ENCODE peak calls at places on chromosomes 3 and 15, in six cellular contexts. X is fibroblast of pulmonary artery, R is SK-MEL-5, T is NCI-H446 treated with DMSO at 0.1 percent for 48 hours, O is AG09319, Z is neural crest cell. E is an unnamed sample.

GRCh38 chr3:58298189-58298588 is 7.9 kb upstream of the RPP14 start:
- DNase-seq in X (no peak), Z (no peak), R (no peak), T (no peak), O (no peak), E (no peak)

GRCh38 chr15:41934843-41935242 is 37.5 kb downstream of the EHD4 start:
- DNase-seq in O (no peak), T (no peak), R (no peak), Z (no peak), X (no peak), E (no peak)

GRCh38 chr15:80967451-80967850 is 22.2 kb downstream of the MESD start:
- DNase-seq in T (peak; percentile 56), O (no peak), Z (no peak), X (peak; percentile 79), R (no peak), E (no peak)

GRCh38 chr3:45688194-45688881 is 858 bp upstream of the SACM1L start:
- DNase-seq in O (no peak), T (peak; percentile 55), X (no peak), Z (peak; percentile 44), R (peak; percentile 54), E (peak; percentile 14)

GRCh38 chr15:66359740-66360139 is 3.3 kb upstream of the TIPIN start:
- DNase-seq in Z (no peak), R (no peak), X (no peak), O (no peak), T (no peak), E (no peak)

GRCh38 chr15:39304931-39305728 is 275.7 kb upstream of the THBS1 start:
- DNase-seq in X (no peak), R (peak; percentile 57), T (no peak), O (no peak), Z (no peak), E (no peak)

GRCh38 chr15:31345606-31346366 is 19.2 kb downstream of the KLF13 start:
- DNase-seq in R (no peak), T (no peak), X (no peak), Z (no peak), O (no peak), E (no peak)

GRCh38 chr3:64207289-64208086 is 17.8 kb downstream of the PRICKLE2 start:
- DNase-seq in Z (no peak), O (peak; percentile 50), T (no peak), R (no peak), X (peak; percentile 91), E (no peak)

GRCh38 chr3:4062621-4063020 is 240.5 kb upstream of the SETMAR start:
- DNase-seq in Z (no peak), R (no peak), T (no peak), X (no peak), O (no peak), E (no peak)

GRCh38 chr3:39637807-39638206 is 170.3 kb downstream of the MOBP start:
- DNase-seq in Z (no peak), O (no peak), T (no peak), X (peak; percentile 45), R (peak; percentile 34), E (no peak)

GRCh38 chr3:149352556-149352955 is 19.1 kb upstream of the TM4SF18 start:
- DNase-seq in O (no peak), T (peak; percentile 50), Z (peak; percentile 24), X (peak; percentile 77), R (peak; percentile 92), E (no peak)

GRCh38 chr3:86785381-86785780 is 205.6 kb downstream of the VGLL3 start:
- DNase-seq in T (no peak), R (peak; percentile 53), O (no peak), Z (no peak), X (peak; percentile 64), E (no peak)

GRCh38 chr15:100783296-100783695 is 96.3 kb upstream of the ALDH1A3 start:
- DNase-seq in T (no peak), X (no peak), Z (no peak), O (no peak), R (no peak), E (no peak)

GRCh38 chr3:120554727-120555660 is 41.1 kb upstream of the NDUFB4 start:
- DNase-seq in X (no peak), O (no peak), T (peak; percentile 51), R (no peak), Z (no peak), E (no peak)

GRCh38 chr3:171781711-171782127 is 28.6 kb downstream of the PLD1 start:
- DNase-seq in O (no peak), Z (no peak), T (no peak), X (no peak), R (peak; percentile 98), E (no peak)

GRCh38 chr3:37030573-37030972 is 37.3 kb downstream of the MLH1 start:
- DNase-seq in R (no peak), X (no peak), T (no peak), O (no peak), Z (no peak), E (no peak)

GRCh38 chr3:18987070-18987469 is 161.2 kb upstream of the KCNH8 start:
- DNase-seq in X (no peak), R (no peak), T (no peak), O (no peak), Z (no peak), E (no peak)

GRCh38 chr3:46947981-46948791 is 28.4 kb downstream of the CCDC12 start:
- DNase-seq in X (peak; percentile 75), R (no peak), T (no peak), Z (no peak), O (no peak), E (no peak)

GRCh38 chr15:57018151-57018550 is 99.7 kb downstream of the TCF12 start:
- DNase-seq in Z (no peak), R (no peak), T (no peak), O (no peak), X (no peak), E (no peak)

GRCh38 chr3:13884851-13885703 is 5.2 kb upstream of the WNT7A start:
- DNase-seq in R (peak; percentile 55), X (peak; percentile 7), O (no peak), Z (no peak), T (no peak), E (no peak)

GRCh38 chr15:45128971-45129639 is 574 bp downstream of the DUOXA1 start:
- DNase-seq in X (no peak), O (no peak), R (no peak), T (no peak), Z (no peak), E (no peak)

GRCh38 chr3:105334138-105334882 is 32.4 kb upstream of the ALCAM start:
- DNase-seq in T (no peak), R (no peak), Z (no peak), O (no peak), X (no peak), E (no peak)

GRCh38 chr3:149514471-149514870 is 40.0 kb downstream of the TM4SF4 start:
- DNase-seq in R (no peak), X (no peak), Z (no peak), O (no peak), T (no peak), E (no peak)

GRCh38 chr15:67914537-67915373 is 74.9 kb upstream of the RNU6-1 start:
- DNase-seq in O (no peak), Z (peak; percentile 40), X (peak; percentile 47), R (no peak), T (peak; percentile 59), E (no peak)

GRCh38 chr15:59918994-59919951 is 84.8 kb upstream of the FOXB1 start:
- DNase-seq in R (no peak), X (peak; percentile 64), Z (no peak), O (no peak), T (no peak), E (no peak)

GRCh38 chr15:67792250-67792942 is 32.9 kb upstream of the SKOR1 start:
- DNase-seq in T (peak; percentile 41), X (no peak), R (no peak), Z (no peak), O (no peak), E (no peak)

GRCh38 chr3:128228366-128228910 is 75.2 kb downstream of the EEFSEC start:
- DNase-seq in O (no peak), R (no peak), X (no peak), Z (no peak), T (no peak), E (no peak)

GRCh38 chr3:72100062-72100511 is 315.1 kb upstream of the PROK2 start:
- DNase-seq in Z (no peak), O (no peak), R (no peak), X (no peak), T (no peak), E (no peak)

GRCh38 chr15:80162059-80162554 is 9.3 kb downstream of the FAH start:
- DNase-seq in O (peak; percentile 25), T (no peak), Z (no peak), R (no peak), X (peak; percentile 72), E (no peak)

GRCh38 chr3:177777699-177778098 is 580.4 kb upstream of the TBL1XR1 start:
- DNase-seq in Z (peak; percentile 51), O (no peak), R (peak; percentile 84), X (peak; percentile 55), T (peak; percentile 46), E (peak; percentile 39)

GRCh38 chr3:28612232-28612631 is 263.6 kb upstream of the AZI2 start:
- DNase-seq in T (no peak), R (no peak), X (no peak), O (no peak), Z (no peak), E (no peak)

GRCh38 chr15:38378162-38378560 is 75.8 kb upstream of the FAM98B start:
- DNase-seq in T (no peak), R (no peak), Z (no peak), X (peak; percentile 85), O (no peak), E (no peak)

GRCh38 chr3:195238626-195239118 is 32.3 kb downstream of the XXYLT1 start:
- DNase-seq in R (no peak), O (no peak), Z (no peak), X (peak; percentile 67), T (no peak), E (no peak)

GRCh38 chr3:52041118-52041847 is 15.1 kb downstream of the DUSP7 start:
- DNase-seq in X (no peak), O (no peak), R (peak; percentile 73), T (peak; percentile 34), Z (no peak), E (no peak)

GRCh38 chr3:131260525-131260924 is 121.0 kb upstream of the NUDT16 start:
- DNase-seq in O (no peak), X (peak; percentile 64), T (no peak), Z (no peak), R (no peak), E (no peak)